ENCODE peak calls at places on chromosomes 11 and 22, in nine cellular contexts. S, D, G, C, B, M, U, T and H are unnamed samples.

GRCh38 chr11:77073328-77074001 is 6.7 kb downstream of the CAPN5 start:
- DNase-seq in S (peak), D (no peak), G (peak), C (peak), B (peak), M (peak), U (peak), T (peak), H (peak)

GRCh38 chr11:35525501-35526175 is at the start of gene PAMR1:
- DNase-seq in S (peak), D (no peak), G (peak), C (peak), B (peak), M (peak), U (peak), T (peak), H (no peak)

GRCh38 chr11:86047275-86047991 is 21.5 kb downstream of the PICALM start:
- DNase-seq in S (peak), D (no peak), G (no peak), C (no peak), B (peak), M (no peak), U (no peak), T (peak), H (peak)

GRCh38 chr11:48107188-48107704 is 109.4 kb upstream of the OR4B1 start:
- DNase-seq in S (peak), D (no peak), G (no peak), C (no peak), B (no peak), M (no peak), U (no peak), T (peak), H (no peak)

GRCh38 chr11:67027483-67027930 is 4.6 kb downstream of the SYT12 start:
- DNase-seq in S (no peak), D (no peak), G (no peak), C (no peak), B (no peak), M (no peak), U (no peak), T (no peak), H (no peak)

GRCh38 chr11:84260862-84261261 is 974.7 kb upstream of the CCDC90B start:
- DNase-seq in S (no peak), D (no peak), G (no peak), C (no peak), B (no peak), M (no peak), U (no peak), T (no peak), H (no peak)

GRCh38 chr22:30922151-30922611 is 46.4 kb downstream of the MORC2 start:
- DNase-seq in S (peak), D (no peak), G (peak), C (no peak), B (peak), M (peak), U (peak), T (peak), H (no peak)

GRCh38 chr11:46674463-46675287 is 25.7 kb downstream of the ARHGAP1 start:
- DNase-seq in S (peak), D (no peak), G (peak), C (peak), B (peak), M (peak), U (no peak), T (no peak), H (no peak)

GRCh38 chr11:122293298-122294023 is 177.4 kb upstream of the BLID start:
- DNase-seq in S (peak), D (no peak), G (no peak), C (no peak), B (peak), M (no peak), U (peak), T (peak), H (peak)

GRCh38 chr11:11979487-11980117 is 28.8 kb downstream of the DKK3 start:
- DNase-seq in S (peak), D (no peak), G (peak), C (peak), B (peak), M (no peak), U (peak), T (peak), H (no peak)

GRCh38 chr11:9847636-9848035 is 183.8 kb downstream of the SWAP70 start:
- DNase-seq in S (no peak), D (no peak), G (no peak), C (no peak), B (peak), M (no peak), U (no peak), T (peak), H (no peak)

GRCh38 chr11:128727320-128727719 is 33.4 kb downstream of the FLI1 start:
- DNase-seq in S (no peak), D (no peak), G (no peak), C (peak), B (no peak), M (no peak), U (no peak), T (no peak), H (no peak)
- TF ChIP-seq CTCF in S (no peak), D (no peak), G (no peak), C (no peak), B (no peak), M (no peak), U (no peak), T (no peak), H (no peak)

DNA sequence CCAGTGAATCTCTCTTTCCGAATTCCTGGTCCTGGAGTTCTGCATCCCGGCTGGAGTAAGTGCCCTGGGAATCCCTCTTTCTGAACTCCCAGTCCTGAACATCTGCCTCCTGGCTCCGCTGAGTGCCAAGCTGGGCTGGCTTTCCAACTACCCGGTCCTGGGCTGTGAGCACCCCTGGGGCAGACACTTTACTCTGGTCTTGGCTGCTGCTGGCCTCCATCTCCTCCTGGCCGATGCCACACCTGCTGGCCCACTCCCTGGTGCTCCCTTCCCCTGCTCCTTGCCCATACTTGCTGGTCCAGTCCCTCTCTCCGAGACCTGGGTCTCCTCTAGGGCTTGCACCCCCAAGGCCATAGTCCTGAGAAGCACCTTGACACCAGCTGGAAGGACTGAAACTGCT is 14.7 kb downstream of the TNKS1BP1 start:
- DNase-seq in S (no peak), D (no peak), G (peak), C (no peak), B (no peak), M (no peak), U (no peak), T (no peak), H (no peak)
- H3K4me3 ChIP-seq in S (no peak), D (peak), G (peak), C (no peak), B (no peak), M (no peak), U (no peak), T (peak), H (no peak)

DNA sequence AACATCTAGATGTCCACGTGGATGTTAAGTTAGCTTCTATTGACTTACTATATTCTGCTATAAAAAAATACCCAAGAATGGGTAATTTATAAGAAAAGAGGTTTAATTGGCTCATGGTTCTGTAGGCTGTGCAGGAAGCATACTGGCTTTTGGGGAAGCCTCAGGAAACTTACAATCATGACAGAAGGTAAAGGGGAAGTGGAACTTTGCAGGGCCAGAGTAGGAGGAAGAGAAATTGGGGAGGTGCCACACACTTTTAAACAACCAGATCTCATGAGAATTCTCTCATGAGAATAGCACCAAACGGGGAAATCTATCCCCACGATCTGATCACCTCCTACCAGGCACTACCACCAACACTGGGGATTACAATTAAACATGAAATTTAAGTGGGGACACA is 689.3 kb downstream of the METTL15 start:
- DNase-seq in S (no peak), D (no peak), G (no peak), C (no peak), B (no peak), M (no peak), U (no peak), T (no peak), H (no peak)
- TF ChIP-seq CTCF in S (no peak), D (no peak), G (no peak), C (no peak), B (no peak), M (no peak), U (no peak), T (no peak), H (no peak)

GRCh38 chr11:135023499-135023898 is 611.5 kb upstream of the B3GAT1 start:
- DNase-seq in S (no peak), D (no peak), G (no peak), C (no peak), B (no peak), M (no peak), U (no peak), T (no peak), H (no peak)

GRCh38 chr11:135022430-135022829 is 610.4 kb upstream of the B3GAT1 start:
- DNase-seq in S (no peak), D (no peak), G (no peak), C (no peak), B (no peak), M (no peak), U (no peak), T (no peak), H (no peak)

DNA sequence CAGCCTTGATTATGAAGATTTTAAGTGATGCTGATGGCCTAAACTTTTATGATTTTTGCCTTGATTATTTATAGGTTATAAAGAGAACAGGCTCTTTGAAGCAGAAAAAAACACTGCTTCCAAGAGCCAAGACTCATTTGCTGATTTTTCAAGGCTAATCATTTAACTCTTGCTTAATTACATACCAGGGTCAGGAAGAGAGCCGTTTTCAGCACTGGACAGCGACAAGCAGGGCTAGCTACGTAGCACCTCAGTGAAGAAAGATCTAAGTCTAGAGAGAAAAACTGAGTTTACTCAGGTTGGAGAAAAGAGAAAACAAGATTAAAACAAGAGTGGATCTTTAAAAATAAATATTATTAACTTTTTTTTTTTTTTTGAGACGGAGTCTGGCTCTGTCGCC is 615.4 kb upstream of the B3GAT1 start:
- DNase-seq in S (peak), D (no peak), G (no peak), C (peak), B (peak), M (no peak), U (peak), T (peak), H (no peak)
- H3K4me3 ChIP-seq in S (no peak), D (no peak), G (no peak), C (no peak), B (no peak), M (no peak), U (no peak), T (no peak), H (no peak)

GRCh38 chr11:43278302-43278956 is 33.4 kb upstream of the API5 start:
- DNase-seq in S (peak), D (no peak), G (no peak), C (peak), B (peak), M (no peak), U (peak), T (peak), H (no peak)
- TF ChIP-seq CTCF in S (peak), D (no peak), G (no peak), C (peak), B (peak), M (peak), U (peak), T (peak), H (peak)

GRCh38 chr22:28801845-28802594 is 1.7 kb upstream of the XBP1 start:
- DNase-seq in S (no peak), D (no peak), G (no peak), C (no peak), B (no peak), M (no peak), U (no peak), T (peak), H (no peak)
- H3K4me3 ChIP-seq in S (no peak), D (peak), G (peak), C (no peak), B (no peak), M (peak), U (no peak), T (peak), H (no peak)

DNA sequence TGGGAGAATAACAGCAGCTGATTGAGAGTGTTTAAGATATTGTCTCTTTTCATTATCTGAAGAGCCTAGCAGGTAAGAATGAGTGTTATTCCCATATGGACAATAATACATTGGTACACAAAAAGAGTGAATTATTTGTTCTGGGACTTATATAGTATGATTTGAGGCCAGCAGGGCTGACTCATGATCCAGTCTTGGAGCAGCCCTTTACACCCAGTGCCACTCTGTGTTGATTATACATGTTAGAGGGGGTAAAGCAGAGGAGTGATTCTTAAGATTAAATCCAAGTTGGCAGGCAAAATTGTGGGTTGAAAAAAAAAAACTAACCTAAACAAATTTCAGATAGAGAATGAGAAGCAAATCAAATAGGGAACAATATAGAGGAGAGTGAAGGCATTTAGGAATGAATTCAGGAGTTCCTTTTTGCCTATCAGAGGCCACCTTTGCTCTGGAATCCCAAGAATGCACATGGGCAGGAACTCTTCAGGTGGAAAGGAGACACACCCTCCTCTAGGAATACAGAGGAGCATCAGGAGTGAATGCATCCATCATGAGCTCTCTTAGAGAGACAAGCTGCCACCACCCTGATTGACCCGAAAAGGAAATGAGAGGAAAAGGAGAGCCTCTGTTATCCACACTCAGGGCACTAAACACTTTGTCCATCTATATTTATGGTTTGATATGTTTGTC is 19.2 kb upstream of the MRGPRX1 start:
- DNase-seq in S (no peak), D (no peak), G (no peak), C (no peak), B (no peak), M (no peak), U (no peak), T (no peak), H (no peak)
- TF ChIP-seq CTCF in S (no peak), D (no peak), G (no peak), C (no peak), B (no peak), M (no peak), U (no peak), T (no peak), H (no peak)